ENCODE peak calls at places on chromosomes 16 and 17, in seven cellular contexts. R, S, H, K, B, A and Y are unnamed samples.

GRCh38 chr17:50768348-50768761 is 1.0 kb upstream of the ANKRD40CL start:
- DNase-seq in A (no peak), H (no peak), K (no peak), B (no peak), R (no peak), S (peak), Y (no peak)

GRCh38 chr16:19831678-19832077 is 53.0 kb downstream of the GPRC5B start:
- DNase-seq in A (peak), H (no peak), S (no peak), R (no peak), K (no peak), B (peak), Y (peak)

GRCh38 chr16:86396918-86397317 is 113.4 kb upstream of the FOXF1 start:
- DNase-seq in A (peak), K (no peak), R (peak), H (no peak), B (peak), S (no peak), Y (peak)

GRCh38 chr17:40598928-40599627 is 33.8 kb upstream of the CCR7 start:
- DNase-seq in R (no peak), S (no peak), A (peak), H (peak), K (no peak), B (peak), Y (peak)

GRCh38 chr16:59058261-59058660 is 324.1 kb upstream of the GOT2 start:
- DNase-seq in R (no peak), B (no peak), H (no peak), K (no peak), A (no peak), S (no peak), Y (no peak)

GRCh38 chr16:81469710-81470481 is 25.3 kb downstream of the CMIP start:
- DNase-seq in H (peak), A (no peak), B (peak), S (peak), R (no peak), K (peak), Y (no peak)

GRCh38 chr17:28959471-28959871 is 8.2 kb upstream of the PHF12 start:
- DNase-seq in H (no peak), B (no peak), R (no peak), A (no peak), S (no peak), K (no peak), Y (no peak)

GRCh38 chr16:47143677-47144558 is at the start of gene NETO2:
- DNase-seq in R (no peak), H (peak), S (peak), K (peak), A (peak), B (peak), Y (peak)

GRCh38 chr17:73342057-73342522 is 30.3 kb upstream of the CDC42EP4 start:
- DNase-seq in H (no peak), B (peak), S (peak), A (peak), K (no peak), R (no peak), Y (peak)

GRCh38 chr16:47461598-47462266 is 601 bp downstream of the PHKB start:
- DNase-seq in K (no peak), B (peak), S (no peak), H (peak), R (no peak), A (peak), Y (peak)

GRCh38 chr17:72421128-72422092 is 300.6 kb downstream of the SOX9 start:
- DNase-seq in B (peak), S (no peak), H (peak), A (peak), K (no peak), R (peak), Y (peak)

GRCh38 chr17:45784293-45784582 is at the start of gene CRHR1:
- DNase-seq in H (no peak), A (no peak), S (no peak), R (no peak), B (no peak), K (no peak), Y (no peak)
- H3K4me3 ChIP-seq in H (no peak), A (peak), S (peak), R (peak), B (no peak), K (peak), Y (no peak)

DNA sequence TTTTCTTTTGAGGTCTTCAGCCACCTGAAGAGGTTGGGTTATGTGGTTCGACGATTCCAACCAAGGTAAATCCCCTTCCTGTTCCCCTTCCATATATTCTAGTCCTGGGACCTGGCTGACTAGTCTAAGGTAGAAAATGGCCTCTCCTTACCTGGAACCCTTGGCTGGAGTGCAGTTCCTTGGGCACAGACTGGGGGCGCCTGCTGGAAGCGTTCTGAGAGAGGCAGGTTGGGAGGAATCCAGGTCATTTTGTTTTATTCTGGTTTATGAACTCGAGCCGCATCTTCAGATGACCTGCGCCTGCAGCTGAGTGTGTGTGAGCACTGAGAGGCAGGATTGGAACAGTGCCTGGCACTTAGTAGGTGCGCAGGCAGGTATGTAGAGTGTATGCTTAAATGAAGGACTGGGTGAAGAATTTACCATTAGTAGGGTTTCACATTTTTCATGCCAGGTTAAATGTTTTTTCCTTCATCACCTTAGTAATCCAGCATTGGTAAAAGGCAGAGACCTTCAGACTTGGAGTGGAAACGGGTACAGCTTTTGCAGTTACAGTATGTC is 2.7 kb downstream of the TSEN54 start:
- DNase-seq in H (no peak), B (no peak), A (no peak), S (no peak), K (peak), R (no peak), Y (no peak)
- TF ChIP-seq CTCF in H (peak), B (no peak), A (no peak), S (no peak), K (no peak), R (no peak), Y (no peak)

DNA sequence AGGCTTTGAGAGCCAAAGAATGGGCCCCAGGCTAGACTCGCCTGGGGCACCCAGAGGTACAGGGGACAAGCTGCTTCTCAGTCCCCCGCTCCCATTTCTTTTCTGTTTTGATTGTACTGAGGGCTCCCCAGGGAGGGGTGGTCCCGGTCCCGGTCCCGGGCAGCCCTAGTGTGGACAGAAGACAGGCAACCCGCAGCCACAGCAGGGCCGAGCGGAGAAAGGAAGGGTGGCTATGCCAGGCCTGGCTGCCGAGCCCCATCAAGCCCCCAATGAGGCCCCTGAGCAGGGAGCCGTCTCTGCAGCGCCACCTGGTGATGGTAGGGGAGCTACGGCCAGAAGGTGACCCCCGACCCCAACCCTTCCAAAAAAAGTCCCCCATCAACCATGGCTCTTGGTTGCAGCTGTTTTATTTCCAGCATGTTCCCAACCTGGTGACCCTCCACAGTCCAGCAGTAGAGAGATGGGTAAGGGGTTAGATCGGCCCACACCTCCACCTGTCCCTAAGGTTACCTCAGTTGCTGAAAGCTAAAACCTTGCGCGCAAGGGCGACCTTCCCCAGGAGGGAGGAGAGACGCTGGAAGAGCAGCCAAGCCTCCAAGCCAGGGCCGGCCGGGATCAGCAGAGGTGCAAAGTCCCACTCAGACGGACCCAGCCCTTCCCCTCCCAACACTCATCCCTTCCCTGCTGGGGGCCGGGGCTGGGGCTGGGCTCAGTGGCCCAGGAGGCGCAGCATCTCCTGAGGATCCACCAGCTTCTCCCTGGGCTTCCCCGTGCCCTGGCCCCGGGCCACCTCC is 2.6 kb upstream of the GRIN2C start:
- DNase-seq in R (no peak), S (peak), A (peak), H (peak), K (peak), B (peak), Y (peak)
- H3K4me3 ChIP-seq in R (no peak), S (no peak), A (no peak), H (no peak), K (no peak), B (no peak), Y (no peak)

DNA sequence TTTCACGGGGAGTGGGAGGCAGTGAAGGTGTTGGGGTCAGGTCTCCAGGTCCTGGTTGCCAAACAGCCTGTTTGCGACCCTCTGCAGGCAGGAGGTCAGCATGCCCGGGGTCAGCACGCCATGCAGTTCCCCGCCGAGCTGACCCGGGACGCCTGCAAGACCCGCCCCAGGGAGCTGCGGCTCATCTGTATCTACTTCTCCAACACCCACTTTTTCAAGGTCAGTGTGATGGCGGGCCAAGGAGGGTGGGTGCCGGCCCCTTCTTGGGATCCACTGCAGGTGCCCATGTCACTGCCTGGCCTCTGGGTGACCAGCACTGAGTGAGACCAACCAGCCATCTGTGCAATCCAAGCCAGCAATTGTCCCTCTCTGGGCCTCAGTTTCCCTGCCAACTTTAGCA is 21.3 kb downstream of the ADGRG5 start:
- DNase-seq in H (no peak), R (no peak), B (no peak), A (no peak), S (no peak), K (no peak), Y (no peak)
- TF ChIP-seq CTCF in H (no peak), R (no peak), B (no peak), A (no peak), S (no peak), K (no peak), Y (no peak)

GRCh38 chr16:65910291-65910690 is 456.2 kb upstream of the CDH5 start:
- DNase-seq in R (no peak), K (no peak), A (no peak), S (no peak), H (no peak), B (no peak), Y (no peak)
- H3K4me3 ChIP-seq in R (no peak), K (no peak), A (no peak), S (no peak), H (no peak), B (no peak), Y (no peak)